ENCODE peak calls at places on chromosomes 1 and 21, in six cellular contexts. A, H, C, Q, V and F are unnamed samples.

GRCh38 chr1:89566761-89567174 is 42.1 kb downstream of the LRRC8B start:
- DNase-seq in A (peak; percentile 49), H (peak; percentile 82), C (peak; percentile 66), Q (no peak), V (peak; percentile 65), F (no peak)

GRCh38 chr1:245583575-245584330 is 429.0 kb downstream of the KIF26B start:
- DNase-seq in A (no peak), H (no peak), C (no peak), Q (peak; percentile 30), V (no peak), F (no peak)

GRCh38 chr1:2290595-2291510 is 62.7 kb downstream of the SKI start:
- DNase-seq in A (peak; percentile 78), H (peak; percentile 93), C (peak; percentile 89), Q (peak; percentile 99), V (peak; percentile 95), F (peak; percentile 89)

GRCh38 chr1:172146149-172146850 is 274.2 kb upstream of the C1orf105 start:
- DNase-seq in A (no peak), H (no peak), C (no peak), Q (peak; percentile 75), V (no peak), F (no peak)

GRCh38 chr1:209831615-209832014 is 3.8 kb downstream of the UTP25 start:
- DNase-seq in A (no peak), H (no peak), C (no peak), Q (peak; percentile 85), V (no peak), F (no peak)

GRCh38 chr1:19405761-19406481 is 79.4 kb downstream of the CAPZB start:
- DNase-seq in A (no peak), H (no peak), C (no peak), Q (peak; percentile 70), V (no peak), F (no peak)

GRCh38 chr1:53299233-53299632 is 28.6 kb downstream of the LRP8 start:
- DNase-seq in A (no peak), H (no peak), C (no peak), Q (no peak), V (no peak), F (no peak)

GRCh38 chr21:27569091-27569490 is 602.2 kb upstream of the ADAMTS5 start:
- DNase-seq in A (no peak), H (no peak), C (no peak), Q (no peak), V (no peak), F (no peak)

GRCh38 chr21:14545906-14546480 is at the start of gene SAMSN1:
- DNase-seq in A (no peak), H (no peak), C (peak; percentile 64), Q (no peak), V (peak; percentile 64), F (no peak)

GRCh38 chr1:100516854-100517253 is 21.1 kb upstream of the GPR88 start:
- DNase-seq in A (no peak), H (no peak), C (no peak), Q (no peak), V (no peak), F (no peak)

GRCh38 chr1:16433066-16433465 is 4.2 kb downstream of the SPATA21 start:
- DNase-seq in A (no peak), H (no peak), C (no peak), Q (no peak), V (no peak), F (no peak)

GRCh38 chr1:164838786-164839185 is 279.8 kb downstream of the PBX1 start:
- DNase-seq in A (no peak), H (no peak), C (no peak), Q (no peak), V (no peak), F (no peak)

GRCh38 chr1:175134500-175134899 is 58.1 kb downstream of the KIAA0040 start:
- DNase-seq in A (no peak), H (no peak), C (no peak), Q (no peak), V (no peak), F (no peak)

GRCh38 chr1:180157108-180157507 is 2.4 kb downstream of the QSOX1 start:
- DNase-seq in A (no peak), H (peak; percentile 55), C (no peak), Q (peak; percentile 76), V (no peak), F (no peak)

GRCh38 chr1:42776499-42776898 is 8.3 kb upstream of the TMEM269 start:
- DNase-seq in A (no peak), H (no peak), C (no peak), Q (no peak), V (no peak), F (no peak)

GRCh38 chr1:116907351-116907750 is 2.4 kb upstream of the PTGFRN start:
- DNase-seq in A (no peak), H (no peak), C (no peak), Q (no peak), V (no peak), F (no peak)

GRCh38 chr1:43288785-43289466 is 3.5 kb upstream of the C1orf210 start:
- DNase-seq in A (no peak), H (no peak), C (no peak), Q (no peak), V (no peak), F (no peak)

GRCh38 chr1:238135708-238136107 is 245.0 kb upstream of the ZP4 start:
- DNase-seq in A (no peak), H (no peak), C (no peak), Q (no peak), V (no peak), F (no peak)

GRCh38 chr1:203478231-203478630 is 2.6 kb downstream of the PRELP start:
- DNase-seq in A (no peak), H (no peak), C (no peak), Q (no peak), V (no peak), F (no peak)

DNA sequence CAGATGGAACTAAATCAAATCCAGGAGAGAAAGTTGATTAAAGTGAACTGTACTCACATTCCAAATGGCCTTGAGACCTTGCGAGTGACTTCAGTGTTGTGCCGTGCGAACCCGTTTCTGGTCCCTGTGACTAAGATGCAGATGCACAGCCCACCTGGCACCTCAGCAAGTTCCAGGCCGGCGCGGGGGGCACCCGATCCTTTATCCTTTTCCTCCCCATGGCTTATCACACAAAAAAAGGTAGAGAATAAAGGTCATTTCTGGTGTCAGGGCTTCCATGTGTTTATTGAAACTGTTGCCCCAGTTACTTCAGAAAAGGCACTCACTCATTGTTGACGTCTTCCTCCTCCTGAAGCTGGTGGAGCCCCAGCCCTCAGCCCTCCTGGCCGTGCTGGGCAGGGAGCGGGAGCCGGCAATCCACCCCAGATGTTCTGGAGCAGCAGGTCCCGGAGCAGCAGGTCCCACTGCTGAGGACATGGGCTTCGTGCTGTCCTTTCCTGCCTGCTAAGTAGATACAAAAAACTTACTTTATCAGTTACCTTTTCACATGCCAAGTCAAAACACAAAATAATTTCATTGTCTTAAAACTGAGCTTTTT is 53.0 kb downstream of the PCNT start:
- DNase-seq in A (no peak), H (no peak), C (no peak), Q (no peak), V (no peak), F (no peak)
- H3K27ac ChIP-seq in A (no peak overlapping the region), H (peak overlapping the region; percentile 90), C (no peak overlapping the region), Q (no peak overlapping the region), V (no peak overlapping the region), F (no peak overlapping the region)

GRCh38 chr21:45550552-45551210 is 8.4 kb upstream of the SLC19A1 start:
- DNase-seq in A (no peak), H (no peak), C (peak; percentile 65), Q (no peak), V (peak; percentile 66), F (no peak)

GRCh38 chr21:45552696-45553391 is 10.6 kb upstream of the SLC19A1 start:
- DNase-seq in A (no peak), H (no peak), C (peak; percentile 47), Q (no peak), V (peak; percentile 50), F (no peak)

GRCh38 chr21:45549670-45550463 is 7.6 kb upstream of the SLC19A1 start:
- DNase-seq in A (no peak), H (no peak), C (peak; percentile 60), Q (no peak), V (peak; percentile 58), F (no peak)

GRCh38 chr21:45551316-45551715 is 9.1 kb upstream of the SLC19A1 start:
- DNase-seq in A (no peak), H (no peak), C (peak; percentile 47), Q (peak; percentile 83), V (peak; percentile 48), F (no peak)

DNA sequence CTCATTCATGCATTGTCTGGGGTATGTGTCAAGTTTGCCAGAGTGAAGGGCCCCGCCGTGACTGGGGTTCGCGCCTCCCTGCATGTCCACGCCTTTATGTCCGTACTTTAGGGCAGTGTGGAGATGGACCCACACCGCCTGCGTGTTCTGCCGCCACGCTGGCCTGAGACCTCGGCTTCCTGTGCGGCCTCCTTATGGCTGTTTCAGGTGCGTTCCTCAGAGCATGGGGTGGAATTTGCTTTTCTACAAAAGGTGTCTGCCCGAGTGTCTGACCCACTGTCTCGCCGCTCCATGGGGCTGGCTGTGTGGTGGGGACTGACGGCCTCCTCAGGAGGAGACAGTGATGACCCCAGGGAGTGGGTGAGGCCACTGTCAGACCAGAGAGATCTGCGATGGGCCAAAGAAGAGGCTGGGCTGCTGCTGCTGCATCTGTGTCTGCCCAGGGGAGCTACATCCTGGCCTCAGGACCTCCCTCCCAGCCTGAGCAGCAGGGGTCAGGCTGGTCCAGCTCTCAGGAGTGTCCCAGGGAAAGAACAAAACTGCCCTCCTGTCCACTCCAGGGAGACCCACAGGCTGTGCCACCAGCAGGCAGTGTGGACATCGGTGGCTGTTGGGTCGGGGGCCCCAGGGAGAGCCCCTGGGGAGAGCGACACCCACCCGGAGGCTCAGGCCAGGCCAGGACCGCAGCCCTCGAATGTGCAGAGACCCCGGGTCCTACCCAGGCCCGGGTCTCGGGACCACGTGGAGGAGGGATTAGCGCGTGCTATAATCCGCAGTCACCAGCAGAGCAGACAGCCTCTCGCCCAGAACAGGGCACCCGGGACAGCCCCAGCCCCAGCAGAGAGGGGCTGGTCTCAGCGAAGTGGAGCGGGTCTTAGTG is 9.8 kb upstream of the SLC19A1 start:
- DNase-seq in A (no peak), H (no peak), C (peak; percentile 46), Q (no peak), V (peak; percentile 42), F (no peak)
- H3K27ac ChIP-seq in A (no peak overlapping the region), H (no peak overlapping the region), C (peak overlapping the region; percentile 81), Q (no peak overlapping the region), V (no peak overlapping the region), F (peak overlapping the region; percentile 69)

GRCh38 chr1:30903343-30904034 is 5.1 kb downstream of the SDC3 start:
- DNase-seq in A (no peak), H (no peak), C (peak; percentile 9), Q (peak; percentile 19), V (peak; percentile 23), F (no peak)

GRCh38 chr1:30900931-30901560 is 7.5 kb downstream of the SDC3 start:
- DNase-seq in A (no peak), H (no peak), C (no peak), Q (no peak), V (peak; percentile 19), F (no peak)

GRCh38 chr1:30901798-30902652 is 6.5 kb downstream of the SDC3 start:
- DNase-seq in A (peak; percentile 64), H (no peak), C (no peak), Q (no peak), V (peak; percentile 73), F (no peak)

GRCh38 chr1:30904191-30904961 is 4.2 kb downstream of the SDC3 start:
- DNase-seq in A (no peak), H (no peak), C (peak; percentile 16), Q (no peak), V (peak; percentile 32), F (no peak)

GRCh38 chr1:30902653-30903290 is 5.8 kb downstream of the SDC3 start:
- DNase-seq in A (no peak), H (no peak), C (peak; percentile 28), Q (no peak), V (peak; percentile 62), F (no peak)
- H3K27ac ChIP-seq in A (peak overlapping the region; percentile 38), H (peak overlapping the region; percentile 41), C (peak overlapping the region; percentile 60), Q (no peak overlapping the region), V (peak overlapping the region; percentile 36), F (peak overlapping the region; percentile 33)

GRCh38 chr21:42545317-42545716 is 31.7 kb downstream of the SLC37A1 start:
- DNase-seq in A (no peak), H (no peak), C (no peak), Q (no peak), V (peak; percentile 5), F (no peak)
- H3K27ac ChIP-seq in A (no peak overlapping the region), H (no peak overlapping the region), C (no peak overlapping the region), Q (no peak overlapping the region), V (no peak overlapping the region), F (no peak overlapping the region)